ENCODE peak calls at places on chromosomes 12 and 14, in six cellular contexts. A is pancreas, W is A549, D is transverse colon, J is tibial nerve, K is neural progenitor cell. I is an unnamed sample.

GRCh38 chr12:19575307-19576243 is 136.3 kb downstream of the AEBP2 start:
- DNase-seq in A (no peak), W (no peak), D (no peak), J (peak; percentile 41), K (no peak), I (no peak)

GRCh38 chr14:64966976-64967375 is 5.2 kb downstream of the RAB15 start:
- DNase-seq in A (no peak), W (no peak), D (peak; percentile 32), J (no peak), K (no peak), I (peak; percentile 83)

GRCh38 chr14:69716483-69717187 is 50.3 kb upstream of the SRSF5 start:
- DNase-seq in A (no peak), W (no peak), D (peak; percentile 28), J (no peak), K (no peak), I (no peak)

GRCh38 chr14:61406670-61407069 is 85.3 kb downstream of the PRKCH start:
- DNase-seq in A (no peak), W (no peak), D (no peak), J (no peak), K (no peak), I (no peak)

GRCh38 chr12:91287753-91288152 is 105.1 kb upstream of the DCN start:
- DNase-seq in A (no peak), W (no peak), D (no peak), J (no peak), K (no peak), I (no peak)

GRCh38 chr12:70982286-70982685 is 61.7 kb upstream of the PTPRR start:
- DNase-seq in A (no peak), W (no peak), D (no peak), J (no peak), K (no peak), I (no peak)

GRCh38 chr14:75101491-75101890 is 25.4 kb downstream of the NEK9 start:
- DNase-seq in A (no peak), W (no peak), D (no peak), J (no peak), K (no peak), I (no peak)

GRCh38 chr14:100035700-100036099 is 29.5 kb upstream of the EVL start:
- DNase-seq in A (no peak), W (no peak), D (no peak), J (no peak), K (no peak), I (no peak)

GRCh38 chr12:29145372-29146170 is 3.5 kb upstream of the FAR2 start:
- DNase-seq in A (peak; percentile 38), W (no peak), D (no peak), J (no peak), K (peak; percentile 63), I (no peak)

GRCh38 chr14:68630081-68630571 is 162.7 kb downstream of the ZFP36L1 start:
- DNase-seq in A (no peak), W (no peak), D (no peak), J (no peak), K (no peak), I (no peak)

GRCh38 chr12:46786774-46787173 is 39.0 kb downstream of the SLC38A4 start:
- DNase-seq in A (no peak), W (no peak), D (no peak), J (no peak), K (no peak), I (no peak)

GRCh38 chr12:52010152-52010622 is 3.4 kb downstream of the TAMALIN start:
- DNase-seq in A (peak; percentile 56), W (no peak), D (peak; percentile 52), J (peak; percentile 76), K (peak; percentile 96), I (no peak)

GRCh38 chr12:120706029-120706428 is 4.2 kb upstream of the UNC119B start:
- DNase-seq in A (no peak), W (no peak), D (no peak), J (no peak), K (no peak), I (no peak)

GRCh38 chr12:6952860-6953416 is 1.8 kb downstream of the PTPN6 start:
- DNase-seq in A (peak; percentile 30), W (no peak), D (no peak), J (no peak), K (no peak), I (no peak)

GRCh38 chr12:103994235-103994634 is 28.6 kb downstream of the TDG start:
- DNase-seq in A (no peak), W (no peak), D (no peak), J (no peak), K (no peak), I (no peak)

GRCh38 chr12:111180830-111181726 is 187.8 kb downstream of the PHETA1 start:
- DNase-seq in A (no peak), W (no peak), D (peak; percentile 43), J (peak; percentile 90), K (no peak), I (no peak)

GRCh38 chr12:6280053-6280469 is 30.4 kb upstream of the PLEKHG6 start:
- DNase-seq in A (no peak), W (peak; percentile 86), D (peak; percentile 68), J (peak; percentile 54), K (no peak), I (no peak)

GRCh38 chr14:19799880-19800279 is 3.7 kb upstream of the OR4N2 start:
- DNase-seq in A (peak; percentile 70), W (no peak), D (no peak), J (no peak), K (no peak), I (no peak)

GRCh38 chr12:50751921-50752721 is 11.8 kb upstream of the ATF1 start:
- DNase-seq in A (no peak), W (no peak), D (no peak), J (no peak), K (no peak), I (no peak)
- H3K4me3 ChIP-seq in A (no peak overlapping the region), W (no peak overlapping the region), D (no peak overlapping the region), J (no peak overlapping the region), K (no peak overlapping the region), I (no peak overlapping the region)

DNA sequence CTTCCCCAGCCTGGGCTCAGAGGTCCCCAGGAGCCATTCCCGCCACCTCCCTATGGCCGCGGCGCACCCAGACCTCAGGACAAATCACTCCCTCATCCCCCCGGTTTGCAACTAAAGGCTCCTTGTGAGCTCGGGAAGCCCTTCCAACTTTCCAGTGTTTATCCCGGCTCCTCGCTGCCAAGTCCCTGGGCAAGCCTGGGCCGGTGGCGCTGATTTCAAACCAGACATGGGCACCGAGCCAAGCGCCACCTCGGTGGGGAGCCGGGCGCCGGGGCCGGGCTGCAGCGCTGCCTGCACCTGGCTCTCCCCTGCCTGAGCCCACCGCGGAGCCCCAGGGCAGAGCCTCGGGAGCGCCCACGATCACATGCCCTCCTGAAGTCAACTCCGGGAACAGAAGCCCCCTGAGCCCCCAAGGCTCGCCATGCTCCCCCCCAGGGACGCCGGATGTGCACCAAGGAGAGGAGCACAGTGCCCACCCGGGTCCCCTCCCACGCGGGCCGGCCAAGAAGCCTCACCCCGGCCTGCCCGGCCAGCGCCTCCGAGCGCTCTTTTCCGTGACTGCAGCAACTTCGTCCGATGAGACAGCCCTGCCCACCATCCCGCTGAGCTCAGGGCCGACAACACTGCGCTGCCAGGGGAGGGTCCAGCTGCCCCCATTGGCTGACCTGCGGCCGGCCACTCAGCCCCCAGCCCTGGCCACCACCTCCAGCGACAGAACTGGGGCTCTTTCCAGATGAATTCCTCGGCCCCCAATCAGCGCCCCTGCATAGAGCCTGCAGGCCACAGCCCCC is 50.0 kb downstream of the NCOR2 start:
- DNase-seq in A (peak; percentile 95), W (peak; percentile 59), D (peak; percentile 70), J (peak; percentile 57), K (no peak), I (no peak)
- TF ChIP-seq CTCF in A (no peak), W (no peak), D (no peak), J (no peak), K (no peak), I (no peak)

DNA sequence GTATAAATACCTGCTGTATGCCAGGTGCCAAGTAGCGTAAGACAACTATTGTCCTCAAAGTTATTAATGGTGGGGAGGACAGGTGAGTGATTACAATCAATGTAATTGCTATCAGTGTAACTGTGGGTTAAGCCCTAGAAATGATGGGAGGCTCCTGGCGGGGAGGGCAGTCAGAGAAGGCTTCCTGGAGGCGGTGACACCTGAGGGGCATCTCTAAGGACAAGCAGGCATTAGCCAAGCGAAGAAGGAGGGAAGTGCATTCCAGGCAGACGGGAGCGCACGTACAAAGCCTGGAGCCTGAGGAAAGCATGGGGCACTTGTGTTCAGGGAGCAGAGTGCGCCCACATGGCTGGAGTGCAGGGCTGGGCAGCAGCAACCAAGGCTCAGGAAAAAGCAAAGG is 182.9 kb upstream of the PRMT8 start:
- DNase-seq in A (no peak), W (no peak), D (no peak), J (no peak), K (no peak), I (no peak)
- H3K4me1 ChIP-seq in A (peaks cover 12% of the 10 kb centered on the region), W (peaks cover 3% of the 10 kb centered on the region), D (no peaks in the 10 kb centered on the region), J (no peaks in the 10 kb centered on the region), K (no peaks in the 10 kb centered on the region), I (no peaks in the 10 kb centered on the region)

GRCh38 chr14:94483071-94483451 is 7.1 kb upstream of the SERPINA9 start:
- DNase-seq in A (no peak), W (no peak), D (no peak), J (no peak), K (no peak), I (no peak)

GRCh38 chr14:94486883-94487282 is 10.9 kb upstream of the SERPINA9 start:
- DNase-seq in A (no peak), W (no peak), D (no peak), J (no peak), K (peak; percentile 9), I (no peak)

GRCh38 chr14:94484476-94484875 is 8.5 kb upstream of the SERPINA9 start:
- DNase-seq in A (no peak), W (no peak), D (no peak), J (no peak), K (no peak), I (no peak)

GRCh38 chr14:94483729-94484275 is 7.8 kb upstream of the SERPINA9 start:
- DNase-seq in A (no peak), W (no peak), D (no peak), J (no peak), K (no peak), I (no peak)

GRCh38 chr14:94485944-94486841 is 10.2 kb upstream of the SERPINA9 start:
- DNase-seq in A (peak; percentile 79), W (peak; percentile 63), D (peak; percentile 41), J (peak; percentile 39), K (peak; percentile 88), I (peak; percentile 54)
- H3K4me3 ChIP-seq in A (no peak overlapping the region), W (no peak overlapping the region), D (no peak overlapping the region), J (no peak overlapping the region), K (peak overlapping the region; percentile 48), I (peak overlapping the region; percentile 24)

I was measured in Caco-2.